ENCODE peak calls at places on chromosomes 7 and 10, in nine cellular contexts. H is WTC11; Q is psoas muscle; N is RWPE1; K is endodermal cell; X is ascending aorta; M is CD8-positive, alpha-beta T cell; F is HFF-Myc; U is ovary. C is an unnamed sample.

GRCh38 chr7:157612664-157613561 is 276.1 kb downstream of the DNAJB6 start:
- DNase-seq in X (peak), N (no peak), Q (peak), H (peak), K (peak), M (peak), U (peak), F (no peak), C (no peak)

GRCh38 chr10:48526846-48527505 is 77.9 kb downstream of the ARHGAP22 start:
- DNase-seq in Q (no peak), N (no peak), M (no peak), K (peak), F (no peak), H (no peak), X (peak), U (no peak), C (no peak)

GRCh38 chr10:102670871-102671434 is 26.7 kb downstream of the TRIM8 start:
- DNase-seq in Q (no peak), U (no peak), F (no peak), X (no peak), N (no peak), K (peak), M (no peak), H (no peak), C (no peak)

GRCh38 chr10:28532223-28532508 is 752 bp upstream of the WAC start:
- DNase-seq in N (peak), M (no peak), U (no peak), K (no peak), Q (no peak), X (peak), F (no peak), H (no peak), C (no peak)

GRCh38 chr7:98418636-98419315 is 17.9 kb upstream of the BAIAP2L1 start:
- DNase-seq in M (no peak), K (peak), U (no peak), F (peak), X (peak), N (peak), H (no peak), Q (peak), C (no peak)

GRCh38 chr10:120456626-120457430 is at the start of gene PLPP4:
- DNase-seq in M (no peak), Q (no peak), K (peak), H (peak), N (peak), U (peak), X (no peak), F (no peak), C (peak)

GRCh38 chr10:70774810-70775678 is 10.1 kb downstream of the TBATA start:
- DNase-seq in Q (no peak), K (peak), X (peak), N (peak), H (no peak), M (no peak), U (no peak), F (no peak), C (no peak)

GRCh38 chr7:156096806-156097538 is 284.7 kb upstream of the SHH start:
- DNase-seq in M (peak), X (no peak), K (peak), F (no peak), N (no peak), H (no peak), U (no peak), Q (no peak), C (no peak)

GRCh38 chr7:69283421-69283820 is 314.9 kb upstream of the AUTS2 start:
- DNase-seq in X (no peak), N (no peak), Q (no peak), K (no peak), U (no peak), H (no peak), M (no peak), F (no peak), C (no peak)

GRCh38 chr7:110065112-110065511 is 1025.8 kb upstream of the LRRN3 start:
- DNase-seq in H (no peak), N (no peak), U (no peak), M (no peak), X (no peak), Q (no peak), F (no peak), K (no peak), C (no peak)

GRCh38 chr7:102991540-102992214 is 78.9 kb downstream of the LRRC17 start:
- DNase-seq in H (no peak), X (peak), M (no peak), F (peak), U (no peak), Q (no peak), N (peak), K (no peak), C (no peak)

GRCh38 chr10:75723319-75723965 is 292.0 kb downstream of the LRMDA start:
- DNase-seq in Q (no peak), X (no peak), H (no peak), M (no peak), K (no peak), N (no peak), F (no peak), U (no peak), C (no peak)

GRCh38 chr10:102673961-102674511 is 29.8 kb downstream of the TRIM8 start:
- DNase-seq in U (peak), K (peak), N (peak), H (no peak), X (peak), M (peak), Q (peak), F (peak), C (no peak)

GRCh38 chr7:86814980-86815379 is 171.3 kb downstream of the GRM3 start:
- DNase-seq in F (no peak), K (peak), X (no peak), N (peak), Q (no peak), M (no peak), H (peak), U (no peak), C (peak)

GRCh38 chr7:43646603-43647313 is 63.9 kb downstream of the STK17A start:
- DNase-seq in U (no peak), F (no peak), Q (no peak), N (no peak), H (no peak), X (no peak), M (no peak), K (no peak), C (no peak)

GRCh38 chr7:138065827-138066226 is 10.4 kb upstream of the AKR1D1 start:
- DNase-seq in N (no peak), Q (no peak), K (no peak), U (no peak), H (no peak), M (no peak), X (no peak), F (no peak), C (no peak)

GRCh38 chr7:32145911-32146310 is 75.7 kb upstream of the PDE1C start:
- DNase-seq in Q (no peak), U (no peak), H (no peak), F (no peak), N (no peak), K (no peak), M (no peak), X (no peak), C (no peak)

GRCh38 chr7:36871863-36872262 is 147.6 kb upstream of the AOAH start:
- DNase-seq in F (no peak), M (no peak), U (no peak), K (no peak), N (peak), X (no peak), H (no peak), Q (no peak), C (no peak)

GRCh38 chr10:102157224-102157623 is 5.0 kb downstream of the NOLC1 start:
- DNase-seq in F (no peak), H (no peak), N (no peak), U (no peak), X (no peak), K (no peak), Q (no peak), M (no peak), C (no peak)

GRCh38 chr7:22561356-22561755 is 61.4 kb upstream of the STEAP1B start:
- DNase-seq in F (peak), K (peak), X (peak), M (no peak), H (peak), U (peak), Q (peak), N (peak), C (peak)

GRCh38 chr7:127396184-127396583 is 3.7 kb upstream of the ZNF800 start:
- DNase-seq in N (no peak), U (no peak), H (no peak), X (peak), K (peak), Q (no peak), M (no peak), F (no peak), C (no peak)

GRCh38 chr10:77392236-77392721 is 245.3 kb downstream of the KCNMA1 start:
- DNase-seq in X (peak), N (peak), F (peak), K (no peak), H (no peak), U (no peak), M (no peak), Q (no peak), C (no peak)

GRCh38 chr10:62045765-62046521 is 144.4 kb downstream of the ARID5B start:
- DNase-seq in M (no peak), X (no peak), K (no peak), N (no peak), F (peak), Q (no peak), U (no peak), H (no peak), C (no peak)

GRCh38 chr10:121556918-121557573 is 41.2 kb downstream of the FGFR2 start:
- DNase-seq in Q (no peak), H (no peak), M (no peak), K (no peak), U (no peak), N (no peak), F (no peak), X (no peak), C (no peak)

GRCh38 chr10:27251554-27251953 is 11.0 kb upstream of the ACBD5 start:
- DNase-seq in M (no peak), K (no peak), N (no peak), F (no peak), U (no peak), X (no peak), H (no peak), Q (no peak), C (no peak)

GRCh38 chr7:75033064-75033463 is 40.5 kb downstream of the RCC1L start:
- DNase-seq in Q (no peak), X (no peak), F (no peak), N (no peak), M (no peak), K (peak), U (no peak), H (peak), C (peak)

GRCh38 chr7:93884541-93884940 is 6.0 kb downstream of the TFPI2 start:
- DNase-seq in K (no peak), F (no peak), H (no peak), X (no peak), N (no peak), Q (no peak), U (no peak), M (no peak), C (no peak)

GRCh38 chr7:25405736-25406135 is 177.4 kb upstream of the NPVF start:
- DNase-seq in X (no peak), Q (no peak), M (no peak), N (no peak), K (no peak), F (no peak), H (no peak), U (no peak), C (no peak)

GRCh38 chr10:99551158-99551557 is 18.4 kb downstream of the NKX2-3 start:
- DNase-seq in Q (peak), M (no peak), F (peak), N (peak), U (no peak), H (no peak), X (no peak), K (peak), C (no peak)

GRCh38 chr10:77400041-77400440 is 237.6 kb downstream of the KCNMA1 start:
- DNase-seq in F (no peak), K (no peak), N (no peak), X (no peak), Q (no peak), H (no peak), U (no peak), M (no peak), C (no peak)

GRCh38 chr7:4099651-4100050 is 582.4 kb upstream of the FOXK1 start:
- DNase-seq in U (no peak), H (no peak), M (no peak), K (no peak), F (no peak), Q (no peak), X (no peak), N (no peak), C (no peak)

GRCh38 chr10:114681542-114681941 is 23.5 kb upstream of the ABLIM1 start:
- DNase-seq in F (no peak), Q (no peak), X (no peak), M (no peak), N (peak), K (no peak), H (no peak), U (no peak), C (no peak)

GRCh38 chr10:88472540-88472939 is 110.6 kb downstream of the RNLS start:
- DNase-seq in H (peak), Q (no peak), N (peak), X (no peak), K (no peak), U (no peak), F (no peak), M (no peak), C (no peak)
- TF ChIP-seq CTCF in H (no peak), Q (no peak), N (no peak), X (no peak), K (peak), U (no peak), F (no peak), M (no peak), C (no peak)

GRCh38 chr10:34786464-34786863 is 28.6 kb downstream of the PARD3 start:
- DNase-seq in X (no peak), N (no peak), K (no peak), M (no peak), U (no peak), Q (no peak), F (peak), H (no peak), C (no peak)
- TF ChIP-seq CTCF in X (no peak), N (no peak), K (no peak), M (no peak), U (no peak), Q (no peak), F (no peak), H (no peak), C (no peak)

GRCh38 chr7:34389332-34390078 is 268.5 kb upstream of the NPSR1 start:
- DNase-seq in M (no peak), N (no peak), X (no peak), F (no peak), Q (no peak), H (no peak), K (peak), U (no peak), C (no peak)
- TF ChIP-seq CTCF in M (no peak), N (no peak), X (no peak), F (no peak), Q (no peak), H (no peak), K (peak), U (no peak), C (no peak)

GRCh38 chr7:50400114-50400513 is 50.0 kb downstream of the FIGNL1 start:
- DNase-seq in Q (no peak), U (no peak), F (no peak), H (no peak), X (no peak), K (no peak), N (no peak), M (no peak), C (no peak)

GRCh38 chr7:50399635-50400034 is 50.5 kb downstream of the FIGNL1 start:
- DNase-seq in N (no peak), X (no peak), F (no peak), M (no peak), H (no peak), K (no peak), Q (no peak), U (no peak), C (no peak)

GRCh38 chr7:50405246-50405645 is 44.9 kb downstream of the FIGNL1 start:
- DNase-seq in N (no peak), M (no peak), Q (no peak), K (no peak), F (no peak), H (no peak), X (no peak), U (no peak), C (no peak)

GRCh38 chr7:50406935-50407334 is 43.2 kb downstream of the FIGNL1 start:
- DNase-seq in U (no peak), Q (no peak), N (no peak), X (no peak), F (no peak), K (no peak), M (no peak), H (no peak), C (no peak)

DNA sequence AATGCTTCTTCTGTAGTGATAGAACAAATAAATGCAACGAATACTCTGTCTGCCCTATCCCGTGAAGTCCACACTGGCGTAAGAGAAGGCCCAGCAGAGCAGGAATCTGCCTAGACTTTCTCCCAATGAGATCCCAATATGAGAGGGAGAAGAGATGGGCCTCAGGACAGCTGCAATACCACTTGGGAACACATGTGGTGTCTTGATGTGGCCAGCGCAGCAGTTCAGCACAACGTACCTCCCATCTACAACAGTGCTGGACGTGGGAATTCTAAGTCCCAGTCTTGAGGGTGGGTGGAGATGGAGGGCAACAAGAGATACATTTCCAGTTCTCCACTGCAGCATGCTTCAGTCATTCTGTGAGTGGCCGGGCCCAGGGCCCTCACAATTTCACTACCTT is 45.8 kb downstream of the FIGNL1 start:
- DNase-seq in M (no peak), H (no peak), N (no peak), Q (no peak), X (no peak), F (no peak), U (no peak), K (peak), C (no peak)
- TF ChIP-seq CTCF in M (no peak), H (no peak), N (no peak), Q (no peak), X (no peak), F (no peak), U (no peak), K (peak), C (peak)

C was measured in endothelial cell.